ENCODE peak calls at places on chromosomes 3 and 15, in seven cellular contexts. S, C, Z, I, R, H and Y are unnamed samples.

GRCh38 chr15:71109130-71109529 is 6.1 kb upstream of the THSD4 start:
- DNase-seq in S (no peak), C (no peak), Z (no peak), I (no peak), R (no peak), H (no peak), Y (no peak)

GRCh38 chr3:126377211-126377610 is 17.5 kb upstream of the CFAP100 start:
- DNase-seq in S (no peak), C (no peak), Z (no peak), I (no peak), R (no peak), H (no peak), Y (no peak)

GRCh38 chr3:195154793-195155535 is 116.0 kb downstream of the XXYLT1 start:
- DNase-seq in S (peak), C (no peak), Z (peak), I (peak), R (no peak), H (no peak), Y (no peak)

GRCh38 chr3:45571969-45572368 is 22.6 kb upstream of the LIMD1 start:
- DNase-seq in S (no peak), C (no peak), Z (no peak), I (no peak), R (no peak), H (no peak), Y (no peak)

GRCh38 chr3:196524527-196524926 is 9.4 kb upstream of the SMCO1 start:
- DNase-seq in S (no peak), C (no peak), Z (peak), I (peak), R (no peak), H (no peak), Y (no peak)

GRCh38 chr3:10970306-10970979 is 22.1 kb upstream of the SLC6A1 start:
- DNase-seq in S (no peak), C (no peak), Z (no peak), I (no peak), R (no peak), H (no peak), Y (no peak)

GRCh38 chr3:152148579-152148978 is 120.2 kb upstream of the MBNL1 start:
- DNase-seq in S (no peak), C (no peak), Z (peak), I (no peak), R (no peak), H (no peak), Y (no peak)

GRCh38 chr3:128845119-128845518 is 34.3 kb upstream of the ACAD9 start:
- DNase-seq in S (peak), C (no peak), Z (peak), I (no peak), R (peak), H (no peak), Y (no peak)

GRCh38 chr3:169526246-169526645 is 137.3 kb downstream of the MECOM start:
- DNase-seq in S (no peak), C (no peak), Z (no peak), I (peak), R (no peak), H (no peak), Y (no peak)

GRCh38 chr15:41493902-41494189 is 172 bp downstream of the ITPKA start:
- DNase-seq in S (no peak), C (no peak), Z (no peak), I (no peak), R (no peak), H (no peak), Y (no peak)
- H3K27ac ChIP-seq in S (peak), C (no peak), Z (peak), I (no peak), R (no peak), H (peak), Y (peak)

GRCh38 chr15:90388462-90389182 is 580 bp downstream of the IQGAP1 start:
- DNase-seq in S (peak), C (no peak), Z (peak), I (peak), R (peak), H (no peak), Y (peak)
- TF ChIP-seq MAX in S (no peak), C (no peak), Z (peak), I (no peak), R (no peak), H (no peak), Y (peak)

GRCh38 chr15:39094116-39094515 is 486.8 kb upstream of the THBS1 start:
- DNase-seq in S (no peak), C (no peak), Z (no peak), I (no peak), R (no peak), H (no peak), Y (no peak)
- H3K27ac ChIP-seq in S (no peak), C (no peak), Z (no peak), I (no peak), R (no peak), H (no peak), Y (no peak)

GRCh38 chr15:98887976-98888375 is 119.6 kb downstream of the PGPEP1L start:
- DNase-seq in S (no peak), C (no peak), Z (no peak), I (no peak), R (no peak), H (no peak), Y (no peak)

GRCh38 chr15:98893407-98893806 is 114.2 kb downstream of the PGPEP1L start:
- DNase-seq in S (no peak), C (no peak), Z (no peak), I (peak), R (no peak), H (no peak), Y (no peak)

GRCh38 chr15:98888839-98889479 is 118.6 kb downstream of the PGPEP1L start:
- DNase-seq in S (no peak), C (no peak), Z (no peak), I (peak), R (no peak), H (no peak), Y (peak)

GRCh38 chr15:98891301-98891700 is 116.3 kb downstream of the PGPEP1L start:
- DNase-seq in S (no peak), C (no peak), Z (no peak), I (no peak), R (no peak), H (no peak), Y (no peak)

DNA sequence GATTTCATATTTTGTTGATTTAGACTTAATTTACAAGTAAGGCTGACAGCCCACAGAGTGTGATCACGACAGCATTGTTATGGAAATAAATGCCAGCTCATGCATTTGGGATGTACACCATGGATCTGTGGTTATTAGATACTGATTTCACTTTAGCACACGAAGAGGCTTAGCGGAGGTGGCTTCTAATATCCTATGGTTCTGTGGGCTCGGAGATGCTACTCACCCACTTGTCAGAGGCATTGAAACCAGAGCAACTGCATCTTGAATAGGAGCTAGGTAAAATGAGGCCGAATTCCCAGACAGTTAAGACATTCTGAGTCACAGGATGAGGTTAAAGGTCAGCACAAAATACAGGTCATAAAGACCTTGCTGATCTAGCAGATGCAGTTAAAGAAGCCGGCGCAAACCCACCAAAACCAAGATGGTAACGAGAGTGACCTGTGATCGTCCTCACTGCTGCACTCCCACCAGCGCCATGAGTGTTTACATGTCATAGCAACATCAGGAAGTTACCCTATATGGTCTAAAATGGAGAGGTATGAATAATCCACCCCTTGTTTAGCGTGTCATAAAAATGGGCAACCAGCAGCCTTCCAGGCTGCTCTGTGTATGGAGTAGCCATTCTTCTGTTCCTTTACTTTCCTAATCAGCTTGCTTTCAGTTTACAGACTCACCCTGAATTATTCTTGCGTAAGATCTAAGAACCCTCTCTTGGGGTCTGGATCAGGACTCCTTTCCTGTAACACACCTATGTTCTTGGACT is 117.5 kb downstream of the PGPEP1L start:
- DNase-seq in S (no peak), C (no peak), Z (no peak), I (peak), R (no peak), H (no peak), Y (peak)
- TF ChIP-seq MAX in S (no peak), C (no peak), Z (no peak), I (no peak), R (no peak), H (no peak), Y (peak)

GRCh38 chr3:149363053-149363452 is 14.4 kb downstream of the TM4SF1 start:
- DNase-seq in S (no peak), C (no peak), Z (no peak), I (peak), R (no peak), H (no peak), Y (no peak)
- H3K27ac ChIP-seq in S (no peak), C (no peak), Z (no peak), I (no peak), R (no peak), H (no peak), Y (no peak)

GRCh38 chr3:182949688-182950087 is 30.6 kb downstream of the DCUN1D1 start:
- DNase-seq in S (no peak), C (no peak), Z (no peak), I (no peak), R (no peak), H (no peak), Y (no peak)

GRCh38 chr3:182948305-182948704 is 32.0 kb downstream of the DCUN1D1 start:
- DNase-seq in S (no peak), C (no peak), Z (peak), I (no peak), R (no peak), H (no peak), Y (no peak)

DNA sequence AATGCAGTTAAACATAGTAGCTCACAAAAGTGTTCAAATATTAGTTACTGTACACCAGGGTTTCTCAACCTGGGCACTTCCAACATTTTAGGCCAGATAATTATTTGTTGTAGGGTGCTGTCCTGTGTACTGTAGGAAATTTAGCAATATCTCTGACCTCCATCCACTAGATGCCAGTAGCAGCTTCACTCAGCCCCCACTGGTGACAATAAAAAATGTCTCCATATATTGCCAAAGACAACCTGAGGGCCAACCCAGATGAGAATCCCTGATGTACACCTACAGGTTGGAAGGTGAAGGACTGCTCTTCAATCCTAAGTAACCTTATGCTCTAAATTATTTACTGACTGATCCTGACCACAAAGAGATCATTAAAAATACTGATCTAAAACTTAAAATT is 32.4 kb downstream of the DCUN1D1 start:
- DNase-seq in S (peak), C (no peak), Z (peak), I (no peak), R (no peak), H (peak), Y (peak)
- TF ChIP-seq MAX in S (no peak), C (no peak), Z (no peak), I (no peak), R (no peak), H (no peak), Y (no peak)

DNA sequence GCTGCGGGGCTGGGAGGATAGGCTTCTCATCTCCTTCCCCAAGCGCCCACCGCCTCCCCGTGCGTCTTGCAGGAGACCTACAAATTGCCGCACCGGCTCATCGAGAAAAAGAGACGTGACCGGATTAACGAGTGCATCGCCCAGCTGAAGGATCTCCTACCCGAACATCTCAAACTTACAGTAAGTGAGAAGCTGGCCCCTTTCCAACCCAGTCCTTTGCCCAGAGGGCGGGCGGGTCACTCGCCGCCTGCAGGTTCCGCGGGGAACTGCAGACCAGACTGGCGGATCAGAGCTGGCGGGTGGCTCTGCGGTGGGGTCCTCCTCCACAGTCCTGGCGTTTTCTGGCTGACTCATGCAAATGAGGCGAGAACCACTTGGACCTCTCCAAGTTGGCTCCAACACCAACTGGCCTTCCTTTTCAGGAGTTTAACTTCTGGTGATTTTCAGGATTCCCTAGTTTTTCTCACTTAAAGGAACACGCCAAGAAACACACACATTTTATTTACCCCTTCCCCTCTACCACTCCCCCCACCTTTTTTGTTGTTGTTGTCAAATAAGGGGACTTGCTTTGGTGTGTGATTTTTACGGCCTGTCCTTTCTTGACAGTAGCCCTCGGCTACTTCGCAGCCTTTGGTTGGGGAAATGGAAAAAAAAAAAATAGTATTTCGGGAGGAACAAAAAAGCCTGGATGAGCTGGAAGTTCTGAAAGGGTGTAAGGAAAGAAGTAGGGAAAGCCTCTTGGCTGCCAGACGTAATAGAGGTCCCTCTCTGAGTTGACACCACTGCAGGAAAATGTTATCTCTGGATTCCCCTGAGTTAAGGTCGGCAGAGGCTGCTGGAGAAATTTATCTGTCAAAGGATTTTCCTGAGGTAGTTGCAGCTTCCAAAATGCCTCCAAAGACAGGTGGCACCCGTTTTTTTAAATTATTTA is 1.3 kb downstream of the BHLHE40 start:
- DNase-seq in S (peak), C (peak), Z (peak), I (peak), R (peak), H (peak), Y (peak)
- H3K27ac ChIP-seq in S (peak), C (peak), Z (peak), I (peak), R (no peak), H (peak), Y (peak)

GRCh38 chr15:29570121-29570930 is 251.9 kb downstream of the TJP1 start:
- DNase-seq in S (no peak), C (no peak), Z (no peak), I (peak), R (peak), H (no peak), Y (peak)
- TF ChIP-seq MAX in S (no peak), C (no peak), Z (no peak), I (no peak), R (no peak), H (no peak), Y (no peak)

GRCh38 chr3:146493761-146494160 is 24.4 kb upstream of the PLSCR2 start:
- DNase-seq in S (no peak), C (no peak), Z (no peak), I (no peak), R (no peak), H (no peak), Y (no peak)
- H3K27ac ChIP-seq in S (no peak), C (no peak), Z (no peak), I (no peak), R (no peak), H (no peak), Y (no peak)

DNA sequence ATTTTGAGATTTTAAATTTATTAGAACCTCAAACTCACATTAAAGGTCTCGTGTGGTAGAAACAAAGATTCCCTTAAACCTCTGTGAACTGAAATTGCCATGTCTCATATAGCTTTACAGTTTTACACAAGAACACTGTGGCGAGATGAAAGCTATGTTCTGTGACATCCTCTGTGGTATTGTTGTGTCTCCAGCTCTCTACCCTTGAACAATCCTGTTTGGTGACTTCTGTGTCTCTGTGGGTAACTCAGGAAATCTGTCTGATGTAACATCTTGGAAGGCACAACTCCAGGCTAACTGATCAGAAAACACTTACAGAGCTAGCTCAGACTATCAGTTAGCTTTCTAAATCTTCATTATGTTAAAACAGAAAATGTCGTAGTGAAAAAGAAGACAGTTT is 318.8 kb upstream of the GBE1 start:
- DNase-seq in S (no peak), C (no peak), Z (no peak), I (peak), R (no peak), H (no peak), Y (no peak)
- TF ChIP-seq MAX in S (no peak), C (no peak), Z (no peak), I (no peak), R (no peak), H (no peak), Y (no peak)